ENCODE peak calls at places on chromosome X, in five cellular contexts. W, N, K, V and E are unnamed samples.

GRCh38 chrX:114508836-114509235 is 75.0 kb upstream of the HTR2C start:
- DNase-seq in K (no peak), V (no peak), N (no peak), W (no peak), E (no peak)

GRCh38 chrX:79081895-79082512 is 62.5 kb upstream of the GPR174 start:
- DNase-seq in V (peak; percentile 21), W (no peak), N (peak; percentile 10), K (peak; percentile 33), E (no peak)

GRCh38 chrX:46279214-46279924 is 265.9 kb downstream of the ZNF674 start:
- DNase-seq in V (no peak), W (no peak), N (no peak), K (no peak), E (no peak)

GRCh38 chrX:17417411-17417810 is 42.4 kb downstream of the NHS start:
- DNase-seq in V (no peak), W (no peak), N (no peak), K (no peak), E (no peak)

GRCh38 chrX:31099536-31100090 is 27.8 kb upstream of the FTHL17 start:
- DNase-seq in N (no peak), W (no peak), K (no peak), V (no peak), E (no peak)

GRCh38 chrX:41781500-41781899 is 57.5 kb downstream of the GPR82 start:
- DNase-seq in K (peak; percentile 36), V (peak; percentile 27), N (peak; percentile 35), W (peak; percentile 36), E (peak; percentile 31)

GRCh38 chrX:75596178-75596577 is 73.3 kb upstream of the ZDHHC15 start:
- DNase-seq in K (no peak), V (no peak), W (no peak), N (no peak), E (no peak)

GRCh38 chrX:112642349-112642748 is 37.4 kb downstream of the LHFPL1 start:
- DNase-seq in V (peak; percentile 17), W (peak; percentile 11), N (peak; percentile 47), K (peak; percentile 39), E (peak; percentile 21)

GRCh38 chrX:67544281-67544680 is 460 bp downstream of the AR start:
- DNase-seq in V (no peak), K (peak; percentile 11), N (no peak), W (no peak), E (no peak)

GRCh38 chrX:31440546-31440945 is 368.7 kb upstream of the FTHL17 start:
- DNase-seq in W (no peak), V (no peak), K (no peak), N (no peak), E (no peak)

GRCh38 chrX:53362439-53362838 is 60.0 kb downstream of the SMC1A start:
- DNase-seq in W (no peak), V (no peak), K (no peak), N (no peak), E (no peak)

GRCh38 chrX:78496483-78496882 is 162.6 kb downstream of the RTL3 start:
- DNase-seq in W (no peak), N (no peak), V (no peak), K (no peak), E (no peak)

GRCh38 chrX:110853610-110854009 is 58.0 kb upstream of the CHRDL1 start:
- DNase-seq in W (no peak), N (no peak), V (no peak), K (peak; percentile 20), E (no peak)
- TF ChIP-seq SIN3A in W (no peak), N (no peak), V (no peak), K (no peak), E (no peak)

DNA sequence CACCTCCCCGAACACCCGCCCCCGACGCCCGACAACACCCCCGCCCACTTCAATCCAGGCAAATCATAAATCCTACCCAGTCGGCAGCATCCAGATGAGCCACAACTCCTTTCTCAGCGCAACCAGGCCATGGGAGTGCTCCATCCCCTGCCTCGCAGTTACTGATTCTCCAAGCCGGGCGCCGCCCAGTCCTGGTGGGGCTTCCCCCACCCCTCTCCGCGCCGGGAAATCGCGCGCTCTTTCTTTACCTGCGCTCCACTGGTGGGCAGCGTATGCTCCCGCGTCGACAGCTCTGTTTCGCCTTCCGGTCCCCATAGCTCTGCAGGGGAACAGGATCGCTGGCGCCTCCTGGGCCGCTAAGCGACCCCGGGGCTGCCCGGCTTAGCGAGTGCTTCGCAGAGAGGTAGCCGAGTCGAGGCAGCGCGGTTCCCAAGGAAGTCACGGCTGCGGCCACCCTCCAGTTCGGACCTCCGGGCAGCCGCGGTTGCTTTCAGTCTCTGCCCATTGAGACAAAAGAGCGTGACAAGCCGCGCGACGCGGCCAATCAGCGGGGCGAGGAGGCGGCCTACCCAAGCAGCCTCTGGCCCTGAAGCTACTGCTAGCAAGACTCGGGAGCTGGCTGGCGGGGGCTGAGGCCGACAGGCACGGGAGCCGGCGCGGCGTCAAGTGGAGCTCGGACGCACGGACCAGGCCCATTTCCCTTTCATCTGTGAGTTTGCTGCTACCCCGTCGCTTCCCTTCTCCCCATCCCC is 43.7 kb upstream of the TMSB15B start:
- DNase-seq in K (peak; percentile 71), V (no peak), W (no peak), N (no peak), E (no peak)
- TF ChIP-seq REST in K (no peak), V (no peak), W (no peak), N (no peak), E (no peak)

GRCh38 chrX:16319929-16320328 is 152.6 kb downstream of the MAGEB17 start:
- DNase-seq in K (no peak), N (no peak), W (no peak), V (no peak), E (no peak)

GRCh38 chrX:16316336-16316735 is 149.1 kb downstream of the MAGEB17 start:
- DNase-seq in V (no peak), W (no peak), N (no peak), K (no peak), E (no peak)

DNA sequence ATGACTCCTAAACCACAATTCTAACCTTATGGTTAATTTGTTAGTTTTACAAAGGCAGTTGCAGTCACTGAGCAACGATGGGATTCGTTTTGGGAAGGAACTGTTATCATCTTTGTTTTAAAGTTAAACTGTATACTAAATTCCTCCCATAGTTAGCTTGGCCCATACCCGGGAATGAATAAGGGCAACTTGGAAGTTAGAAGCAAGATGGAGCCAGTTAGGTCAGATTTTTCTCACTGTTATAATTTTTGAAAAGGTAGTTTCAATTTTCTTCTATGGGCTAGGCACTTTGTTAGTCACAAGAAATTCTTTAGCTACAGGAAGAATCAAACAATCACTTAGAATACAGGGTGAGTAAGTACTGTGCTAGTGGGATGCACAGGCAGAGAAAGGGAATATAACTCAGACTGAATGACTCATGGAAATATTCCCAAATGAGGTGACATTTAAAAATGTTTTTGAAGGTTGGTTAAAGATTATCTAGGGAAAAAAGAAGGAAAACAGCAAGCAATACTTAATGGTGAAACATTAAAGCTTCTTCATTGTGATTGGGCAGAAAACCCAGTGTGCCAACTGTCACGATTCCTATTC is 153.6 kb downstream of the MAGEB17 start:
- DNase-seq in W (no peak), K (no peak), V (no peak), N (no peak), E (no peak)
- TF ChIP-seq SIN3A in W (no peak), K (no peak), V (no peak), N (no peak), E (no peak)

GRCh38 chrX:106952089-106952488 is 31.9 kb downstream of the CLDN2 start:
- DNase-seq in N (no peak), W (no peak), K (no peak), V (no peak), E (no peak)

GRCh38 chrX:106954041-106954440 is 33.8 kb downstream of the CLDN2 start:
- DNase-seq in V (no peak), N (no peak), W (no peak), K (no peak), E (no peak)

GRCh38 chrX:106952988-106953387 is 32.8 kb downstream of the CLDN2 start:
- DNase-seq in N (no peak), W (no peak), K (peak; percentile 6), V (no peak), E (no peak)

GRCh38 chrX:106957856-106958255 is 37.7 kb downstream of the CLDN2 start:
- DNase-seq in W (no peak), N (no peak), K (no peak), V (no peak), E (no peak)

GRCh38 chrX:106955004-106955772 is 35.0 kb downstream of the CLDN2 start:
- DNase-seq in N (no peak), K (peak; percentile 4), W (peak; percentile 82), V (no peak), E (no peak)
- TF ChIP-seq REST in N (no peak), K (no peak), W (no peak), V (no peak), E (no peak)

GRCh38 chrX:107450823-107451509 is 1.5 kb downstream of the FRMPD3 start:
- DNase-seq in N (no peak), W (no peak), V (peak; percentile 29), K (no peak), E (no peak)
- TF ChIP-seq SIN3A in N (no peak), W (no peak), V (no peak), K (no peak), E (no peak)